ENCODE peak calls at places on chromosomes 4 and X, in seven cellular contexts. Z is WTC11, F is AG10803, A is neural crest cell, S is endodermal cell, P is tibial artery, E is AG04449. C is an unnamed sample.

GRCh38 chr4:121736735-121737351 is 28.1 kb downstream of the SMIM43 start:
- DNase-seq in E (no peak), S (peak), F (peak), Z (no peak), P (no peak), A (peak), C (peak)

GRCh38 chrX:124239911-124240310 is 92.5 kb upstream of the TEX13D start:
- DNase-seq in A (no peak), Z (no peak), F (no peak), S (no peak), E (no peak), P (no peak), C (peak)

GRCh38 chr4:43471950-43472349 is 579.4 kb downstream of the GRXCR1 start:
- DNase-seq in A (no peak), S (no peak), E (no peak), F (no peak), P (no peak), Z (no peak), C (no peak)

GRCh38 chrX:134599173-134599914 is 58.9 kb downstream of the PLAC1 start:
- DNase-seq in S (no peak), A (no peak), P (peak), Z (no peak), F (peak), E (peak), C (no peak)

GRCh38 chrX:153769158-153769864 is 5.3 kb downstream of the PLXNB3 start:
- DNase-seq in P (no peak), F (no peak), A (no peak), E (no peak), S (peak), Z (no peak), C (no peak)

GRCh38 chrX:10098235-10098819 is 58.4 kb upstream of the CLCN4 start:
- DNase-seq in Z (no peak), F (peak), S (no peak), E (no peak), P (no peak), A (no peak), C (peak)

GRCh38 chrX:45771114-45771513 is 570.4 kb upstream of the DIPK2B start:
- DNase-seq in F (peak), S (no peak), P (no peak), Z (no peak), E (peak), A (no peak), C (no peak)

GRCh38 chrX:106378616-106379015 is 210.5 kb downstream of the PWWP3B start:
- DNase-seq in S (no peak), Z (no peak), P (no peak), A (no peak), F (no peak), E (no peak), C (no peak)

GRCh38 chr4:52423967-52424366 is 235.1 kb downstream of the USP46 start:
- DNase-seq in S (no peak), E (no peak), P (no peak), A (no peak), F (no peak), Z (no peak), C (no peak)

GRCh38 chrX:47817897-47818296 is 18.8 kb upstream of the ZNF81 start:
- DNase-seq in E (no peak), F (no peak), A (no peak), S (no peak), Z (no peak), P (no peak), C (no peak)

GRCh38 chrX:18938710-18939109 is 45.2 kb downstream of the PHKA2 start:
- DNase-seq in E (no peak), A (no peak), F (no peak), S (no peak), Z (no peak), P (no peak), C (no peak)

GRCh38 chr4:181792641-181793612 is 450.3 kb upstream of the TENM3 start:
- DNase-seq in S (no peak), F (no peak), P (no peak), E (no peak), A (no peak), Z (no peak), C (no peak)

GRCh38 chrX:39519213-39519544 is 578.6 kb downstream of the BCOR start:
- DNase-seq in P (no peak), A (no peak), F (peak), S (no peak), Z (no peak), E (no peak), C (no peak)

GRCh38 chrX:42028113-42028512 is 104.8 kb upstream of the CASK start:
- DNase-seq in E (no peak), P (no peak), F (no peak), Z (no peak), A (no peak), S (no peak), C (no peak)

GRCh38 chr4:158410272-158410671 is 111.4 kb upstream of the RXFP1 start:
- DNase-seq in E (no peak), S (no peak), F (peak), A (no peak), P (no peak), Z (no peak), C (no peak)

GRCh38 chr4:47553329-47554125 is 68.5 kb downstream of the ATP10D start:
- DNase-seq in S (no peak), A (no peak), Z (no peak), E (no peak), F (no peak), P (no peak), C (no peak)

GRCh38 chrX:141760761-141761160 is 62.2 kb upstream of the SPANXD start:
- DNase-seq in F (peak), A (no peak), Z (no peak), S (no peak), E (no peak), P (no peak), C (no peak)

GRCh38 chr4:102612824-102613366 is 111.7 kb downstream of the NFKB1 start:
- DNase-seq in E (no peak), P (no peak), S (peak), Z (no peak), F (no peak), A (no peak), C (no peak)

GRCh38 chr4:159279084-159279483 is 176.2 kb downstream of the RAPGEF2 start:
- DNase-seq in P (no peak), S (no peak), E (no peak), F (no peak), Z (no peak), A (no peak), C (no peak)

GRCh38 chr4:115090483-115091075 is 22.8 kb downstream of the NDST4 start:
- DNase-seq in P (no peak), S (no peak), Z (no peak), A (no peak), F (peak), E (no peak), C (peak)

GRCh38 chr4:101050836-101051205 is 296.5 kb downstream of the PPP3CA start:
- DNase-seq in E (no peak), A (no peak), P (no peak), F (no peak), Z (no peak), S (no peak), C (no peak)

GRCh38 chr4:74934016-74934821 is 1.3 kb downstream of the PARM1 start:
- DNase-seq in S (peak), E (no peak), P (peak), F (peak), A (peak), Z (peak), C (peak)

GRCh38 chr4:16777726-16778125 is 120.7 kb downstream of the LDB2 start:
- DNase-seq in Z (no peak), E (no peak), P (no peak), A (no peak), F (no peak), S (no peak), C (no peak)

DNA sequence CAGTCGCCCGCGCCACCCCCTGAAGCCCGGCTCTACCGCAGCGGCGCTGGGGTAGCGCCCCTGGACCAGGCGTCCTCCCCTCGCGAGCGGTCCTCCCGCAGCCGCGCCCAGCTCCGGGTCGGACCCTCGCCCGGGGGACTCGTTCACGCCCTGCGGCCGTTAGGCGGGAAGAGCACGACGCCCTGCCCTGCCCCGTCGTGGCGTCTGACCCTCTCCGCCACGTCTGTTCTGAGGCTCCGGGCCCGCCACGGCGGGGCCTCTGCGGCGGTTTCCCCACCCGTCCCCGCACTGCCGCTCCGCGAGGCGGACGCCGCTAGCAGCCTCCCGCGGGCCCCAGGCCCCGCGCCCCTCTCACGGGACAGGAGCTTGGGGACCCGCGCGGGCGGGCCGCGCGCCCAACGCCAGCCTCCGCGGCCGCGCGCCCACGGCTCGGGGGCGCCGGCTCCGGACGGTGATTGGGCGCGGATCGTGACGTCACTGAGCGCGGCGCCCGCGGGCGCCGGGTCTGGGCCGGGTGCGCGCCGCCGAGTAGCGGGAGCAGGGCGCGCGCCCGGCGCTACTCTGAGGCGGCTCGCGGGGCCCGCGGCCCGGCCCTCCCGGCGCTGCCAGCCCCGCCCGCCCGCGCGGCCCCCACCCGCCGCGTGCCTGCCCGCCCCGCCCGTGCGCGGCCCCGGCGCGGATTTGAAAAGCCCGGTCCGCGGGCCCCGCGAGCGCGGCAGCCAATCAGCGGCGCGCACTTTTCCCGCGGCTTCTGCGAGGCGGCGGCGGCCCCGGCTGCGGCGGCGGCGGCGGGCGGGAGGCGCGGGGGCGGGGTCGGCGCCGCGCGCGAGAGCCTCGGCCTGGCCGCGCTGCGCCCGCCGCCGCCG is at the start of gene NSD2:
- DNase-seq in Z (peak), A (peak), E (no peak), S (peak), P (peak), F (peak), C (peak)
- TF ChIP-seq CTCF in Z (no peak), A (no peak), E (no peak), S (no peak), P (no peak), F (no peak), C (no peak)

GRCh38 chrX:151359931-151360871 is 36.8 kb upstream of the VMA21 start:
- DNase-seq in Z (peak), E (no peak), P (no peak), F (peak), A (peak), S (peak), C (peak)
- TF ChIP-seq CTCF in Z (peak), E (peak), P (peak), F (peak), A (peak), S (peak), C (peak)

GRCh38 chr4:22444813-22445212 is 71.1 kb downstream of the ADGRA3 start:
- DNase-seq in E (no peak), S (no peak), P (no peak), A (no peak), F (no peak), Z (no peak), C (no peak)

GRCh38 chr4:22440999-22441398 is 74.9 kb downstream of the ADGRA3 start:
- DNase-seq in E (no peak), P (no peak), F (no peak), S (no peak), Z (no peak), A (no peak), C (no peak)

GRCh38 chr4:22439947-22440346 is 75.9 kb downstream of the ADGRA3 start:
- DNase-seq in E (no peak), Z (no peak), P (no peak), A (no peak), S (no peak), F (no peak), C (no peak)

DNA sequence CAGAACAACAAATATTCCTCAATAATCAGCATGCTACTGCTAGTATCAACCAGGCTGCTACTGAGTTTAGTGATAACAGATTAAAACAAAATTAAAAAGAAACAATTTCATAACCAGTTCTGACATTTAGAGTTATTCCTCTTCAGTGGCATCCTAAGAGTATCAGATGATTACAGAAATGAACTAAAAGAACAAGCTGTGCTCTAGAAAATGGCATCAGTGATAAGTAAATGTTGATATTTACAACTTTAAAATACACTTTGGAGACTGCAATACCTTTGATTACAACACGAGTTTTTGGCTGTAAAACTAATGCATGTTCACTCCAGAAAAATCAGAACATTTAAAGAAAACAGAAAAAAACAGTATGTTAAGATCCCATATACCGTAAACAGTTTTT is 72.9 kb downstream of the ADGRA3 start:
- DNase-seq in F (no peak), S (no peak), P (no peak), A (no peak), E (no peak), Z (no peak), C (no peak)
- TF ChIP-seq CTCF in F (no peak), S (no peak), P (no peak), A (no peak), E (no peak), Z (no peak), C (no peak)

GRCh38 chrX:115284877-115285276 is 4.6 kb upstream of the LUZP4 start:
- DNase-seq in A (no peak), Z (no peak), F (no peak), S (no peak), E (no peak), P (no peak), C (no peak)
- TF ChIP-seq CTCF in A (no peak), Z (no peak), F (peak), S (no peak), E (no peak), P (peak), C (no peak)

DNA sequence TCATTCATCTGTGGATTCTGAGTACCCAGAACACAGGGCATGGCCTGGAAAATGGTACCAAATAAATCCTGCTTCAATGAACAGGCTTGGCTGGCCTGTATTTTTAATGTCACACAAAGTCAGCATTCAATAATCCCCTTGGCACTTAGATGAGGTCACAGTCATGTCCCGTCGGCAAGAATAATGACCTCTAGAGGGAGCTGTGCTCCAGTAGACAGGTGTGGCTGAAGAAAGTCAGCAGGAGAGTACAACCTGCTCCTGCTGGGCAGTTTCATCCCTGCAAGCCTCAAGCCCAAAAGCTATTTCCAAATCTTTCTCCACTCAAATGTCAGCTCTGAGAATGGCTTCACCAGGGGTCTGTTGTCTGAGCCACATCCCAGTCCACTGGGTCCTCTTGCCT is 404.0 kb upstream of the F9 start:
- DNase-seq in E (no peak), S (peak), P (no peak), A (no peak), Z (peak), F (no peak), C (peak)
- TF ChIP-seq CTCF in E (no peak), S (peak), P (no peak), A (peak), Z (peak), F (peak), C (peak)

GRCh38 chrX:12896935-12897334 is 9.5 kb upstream of the TLR8 start:
- DNase-seq in P (no peak), A (no peak), Z (no peak), F (no peak), E (no peak), S (no peak), C (no peak)

GRCh38 chrX:12895856-12896255 is 10.6 kb upstream of the TLR8 start:
- DNase-seq in Z (no peak), A (no peak), E (no peak), P (no peak), S (no peak), F (no peak), C (no peak)

GRCh38 chrX:12891915-12892506 is 14.4 kb upstream of the TLR8 start:
- DNase-seq in F (no peak), A (no peak), P (no peak), Z (no peak), E (no peak), S (no peak), C (peak)

GRCh38 chrX:12891167-12891566 is 15.3 kb upstream of the TLR8 start:
- DNase-seq in P (no peak), A (no peak), E (no peak), Z (no peak), F (no peak), S (no peak), C (no peak)

GRCh38 chrX:12894074-12894691 is 12.2 kb upstream of the TLR8 start:
- DNase-seq in A (peak), P (no peak), Z (peak), S (no peak), E (no peak), F (peak), C (peak)
- TF ChIP-seq CTCF in A (peak), P (peak), Z (no peak), S (peak), E (peak), F (peak), C (peak)

DNA sequence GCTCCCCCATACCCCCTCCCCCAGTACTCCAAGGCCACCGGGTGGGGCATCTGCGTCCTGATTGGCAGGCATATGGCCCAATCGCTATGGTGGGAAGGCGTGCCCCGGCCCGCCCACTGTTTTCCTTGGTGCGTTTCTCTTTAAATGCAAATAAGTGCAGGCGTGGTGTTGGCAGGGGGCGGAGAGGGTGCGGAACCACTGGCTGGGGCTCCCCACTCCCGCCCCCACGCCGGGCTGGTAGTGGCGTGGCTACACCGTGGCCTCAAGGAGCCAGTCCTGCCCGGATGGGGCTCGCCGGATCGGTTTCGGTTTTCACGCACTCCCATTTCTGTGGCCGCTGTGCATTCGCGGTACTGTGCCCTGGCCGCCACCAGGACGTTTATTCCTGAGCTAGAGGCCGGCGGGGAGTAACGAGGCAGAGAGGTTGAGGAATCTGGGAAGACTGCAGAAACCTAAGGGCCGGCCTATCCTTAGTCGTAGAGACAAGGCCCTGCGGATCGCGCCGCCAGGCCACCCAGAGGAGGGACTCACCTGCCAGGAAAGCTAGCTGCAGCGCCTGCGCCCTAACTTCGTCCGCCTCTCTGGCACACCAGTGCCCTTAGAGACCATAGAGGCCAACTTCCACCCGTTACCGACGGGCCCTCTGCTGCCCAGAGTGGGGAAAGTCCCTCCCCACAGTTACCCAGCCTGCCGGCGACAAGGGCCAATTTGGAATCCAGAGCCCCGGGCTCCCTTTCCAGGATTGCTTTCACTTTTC is 405 bp upstream of the AMER1 start:
- DNase-seq in Z (peak), S (peak), F (peak), A (peak), E (peak), P (peak), C (peak)
- TF ChIP-seq CTCF in Z (no peak), S (peak), F (peak), A (peak), E (peak), P (peak), C (no peak)

GRCh38 chr4:127634181-127634580 is 1.4 kb downstream of the INTU start:
- DNase-seq in F (peak), S (no peak), E (peak), P (no peak), Z (no peak), A (no peak), C (no peak)

GRCh38 chr4:127632420-127633403 is at the start of gene INTU:
- DNase-seq in E (peak), F (peak), A (peak), Z (peak), S (peak), P (peak), C (peak)

GRCh38 chr4:127624176-127624575 is 8.6 kb upstream of the INTU start:
- DNase-seq in Z (no peak), A (no peak), F (no peak), S (no peak), P (no peak), E (no peak), C (no peak)

GRCh38 chr4:127631420-127631819 is 1.3 kb upstream of the INTU start:
- DNase-seq in S (no peak), P (no peak), A (no peak), E (no peak), F (no peak), Z (no peak), C (no peak)

GRCh38 chr4:127630152-127630551 is 2.6 kb upstream of the INTU start:
- DNase-seq in P (no peak), A (no peak), E (no peak), S (no peak), Z (no peak), F (no peak), C (no peak)
- TF ChIP-seq CTCF in P (no peak), A (no peak), E (no peak), S (no peak), Z (no peak), F (no peak), C (no peak)

DNA sequence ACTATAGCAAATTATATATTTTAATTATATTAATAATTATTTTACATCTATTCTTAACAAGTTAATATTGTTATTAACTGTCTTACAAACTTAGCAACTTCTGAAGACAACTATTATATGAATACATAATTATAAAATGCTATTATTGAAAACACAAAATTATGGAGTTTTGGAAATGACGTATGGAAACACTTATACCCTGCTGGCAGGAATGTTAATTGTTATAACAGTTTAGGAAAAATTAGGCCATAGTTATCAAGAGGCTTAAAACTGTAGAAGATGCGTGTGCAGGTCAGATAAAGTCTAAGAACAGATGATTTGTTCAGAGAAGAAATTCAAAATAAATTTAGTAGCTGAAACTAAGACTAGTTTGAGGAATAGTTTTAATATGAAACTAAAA is 211.7 kb downstream of the FAT4 start:
- DNase-seq in F (no peak), S (no peak), Z (no peak), P (no peak), E (no peak), A (no peak), C (no peak)
- TF ChIP-seq CTCF in F (peak), S (peak), Z (no peak), P (no peak), E (no peak), A (peak), C (no peak)

GRCh38 chrX:155857561-155857960 is 23.6 kb upstream of the VAMP7 start:
- DNase-seq in A (no peak), E (no peak), S (peak), Z (no peak), F (no peak), P (no peak), C (no peak)
- TF ChIP-seq CTCF in A (peak), E (no peak), S (peak), Z (no peak), F (no peak), P (no peak), C (peak)